ENCODE peak calls at places on chromosome 21, in seven cellular contexts. S, V, Y, F, O, P and R are unnamed samples.

GRCh38 chr21:44682580-44683151 is 703 bp upstream of the KRTAP12-1 start:
- DNase-seq in S (no peak), V (no peak), Y (no peak), F (no peak), O (no peak), P (no peak), R (no peak)

GRCh38 chr21:44428281-44428942 is 26.9 kb upstream of the LRRC3 start:
- DNase-seq in S (no peak), V (peak), Y (peak), F (no peak), O (no peak), P (peak), R (peak)

GRCh38 chr21:17828223-17828622 is 9.1 kb upstream of the C21orf91 start:
- DNase-seq in S (no peak), V (no peak), Y (no peak), F (no peak), O (no peak), P (no peak), R (no peak)

GRCh38 chr21:44424608-44425306 is 30.6 kb upstream of the LRRC3 start:
- DNase-seq in S (no peak), V (no peak), Y (no peak), F (no peak), O (no peak), P (peak), R (peak)

GRCh38 chr21:27513016-27513415 is 546.1 kb upstream of the ADAMTS5 start:
- DNase-seq in S (no peak), V (no peak), Y (no peak), F (no peak), O (no peak), P (no peak), R (no peak)

GRCh38 chr21:45039309-45040113 is 34.9 kb upstream of the ADARB1 start:
- DNase-seq in S (no peak), V (no peak), Y (no peak), F (no peak), O (no peak), P (no peak), R (no peak)

GRCh38 chr21:43287111-43287973 is 118.5 kb downstream of the CRYAA start:
- DNase-seq in S (peak), V (peak), Y (no peak), F (no peak), O (no peak), P (no peak), R (peak)

GRCh38 chr21:25283720-25284119 is 323.6 kb downstream of the MRPL39 start:
- DNase-seq in S (no peak), V (no peak), Y (no peak), F (no peak), O (peak), P (no peak), R (no peak)

DNA sequence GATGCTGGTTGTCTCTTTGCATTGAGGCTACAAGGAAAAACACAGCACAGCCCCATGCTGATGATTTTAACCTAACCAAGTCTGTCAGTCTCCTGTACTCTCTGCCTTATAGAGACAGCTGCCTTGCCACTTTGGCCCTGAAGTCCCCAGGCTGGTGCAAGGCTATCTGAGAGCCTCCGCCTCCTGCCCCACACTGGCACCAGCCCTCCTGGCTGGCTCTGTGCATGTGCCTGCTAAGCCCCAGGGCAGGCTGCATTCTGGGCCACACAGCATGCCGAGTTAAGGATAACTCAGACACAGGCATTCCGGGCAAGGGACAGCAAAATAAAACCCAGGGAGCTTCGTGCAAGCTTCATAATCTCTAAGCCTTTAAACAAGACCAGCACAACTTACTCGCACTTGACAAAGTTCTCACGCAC is 910 bp downstream of the RUNX1 start:
- DNase-seq in S (no peak), V (no peak), Y (no peak), F (no peak), O (no peak), P (no peak), R (peak)
- TF ChIP-seq POLR2A in S (peak), V (no peak), Y (no peak), F (no peak), O (no peak), P (no peak), R (no peak)

DNA sequence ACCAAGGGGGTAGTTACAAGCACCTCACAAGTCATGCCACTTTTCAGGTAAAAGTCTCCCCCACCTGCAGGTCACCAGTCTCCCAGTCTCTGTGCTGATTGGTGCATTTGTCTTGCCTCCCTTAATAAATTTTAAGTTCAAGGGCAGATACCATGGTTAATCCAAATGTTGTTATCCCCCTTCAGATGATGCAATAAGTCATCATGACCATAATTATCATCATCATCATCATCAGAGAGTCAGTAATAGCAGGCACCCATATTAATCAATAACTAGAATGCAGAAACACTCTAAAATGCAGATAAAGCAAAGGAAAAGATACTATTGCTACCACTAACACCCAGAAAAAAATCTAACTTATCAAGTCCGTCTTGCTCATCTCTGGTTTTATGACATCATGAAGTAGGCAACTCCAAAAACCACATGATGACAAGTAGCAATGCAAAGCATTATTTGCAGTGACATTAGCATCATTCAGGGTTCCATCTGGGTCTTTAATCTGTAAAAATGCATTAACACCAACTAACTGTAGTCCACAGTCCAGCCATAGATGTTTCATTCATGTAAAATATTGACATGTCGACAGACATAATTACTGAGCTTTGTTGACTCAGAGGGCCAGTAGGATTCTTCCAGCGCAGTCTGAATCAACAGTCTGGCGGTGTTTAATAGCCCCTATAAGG is 492.0 kb upstream of the RUNX1 start:
- DNase-seq in S (no peak), V (no peak), Y (no peak), F (no peak), O (no peak), P (no peak), R (no peak)
- TF ChIP-seq POLR2AphosphoS5 in S (no peak), V (no peak), Y (no peak), F (no peak), O (no peak), P (no peak), R (no peak)

GRCh38 chr21:34073032-34073748 is at the start of the genes MRPS6 and SLC5A3:
- DNase-seq in S (no peak), V (peak), Y (peak), F (peak), O (peak), P (peak), R (peak)
- TF ChIP-seq POLR2A in S (peak), V (peak), Y (peak), F (peak), O (peak), P (peak), R (peak)

GRCh38 chr21:29073222-29074006 is at the start of gene CCT8:
- DNase-seq in S (peak), V (peak), Y (peak), F (peak), O (peak), P (peak), R (peak)
- TF ChIP-seq POLR2AphosphoS5 in S (peak), V (peak), Y (peak), F (peak), O (peak), P (peak), R (peak)

DNA sequence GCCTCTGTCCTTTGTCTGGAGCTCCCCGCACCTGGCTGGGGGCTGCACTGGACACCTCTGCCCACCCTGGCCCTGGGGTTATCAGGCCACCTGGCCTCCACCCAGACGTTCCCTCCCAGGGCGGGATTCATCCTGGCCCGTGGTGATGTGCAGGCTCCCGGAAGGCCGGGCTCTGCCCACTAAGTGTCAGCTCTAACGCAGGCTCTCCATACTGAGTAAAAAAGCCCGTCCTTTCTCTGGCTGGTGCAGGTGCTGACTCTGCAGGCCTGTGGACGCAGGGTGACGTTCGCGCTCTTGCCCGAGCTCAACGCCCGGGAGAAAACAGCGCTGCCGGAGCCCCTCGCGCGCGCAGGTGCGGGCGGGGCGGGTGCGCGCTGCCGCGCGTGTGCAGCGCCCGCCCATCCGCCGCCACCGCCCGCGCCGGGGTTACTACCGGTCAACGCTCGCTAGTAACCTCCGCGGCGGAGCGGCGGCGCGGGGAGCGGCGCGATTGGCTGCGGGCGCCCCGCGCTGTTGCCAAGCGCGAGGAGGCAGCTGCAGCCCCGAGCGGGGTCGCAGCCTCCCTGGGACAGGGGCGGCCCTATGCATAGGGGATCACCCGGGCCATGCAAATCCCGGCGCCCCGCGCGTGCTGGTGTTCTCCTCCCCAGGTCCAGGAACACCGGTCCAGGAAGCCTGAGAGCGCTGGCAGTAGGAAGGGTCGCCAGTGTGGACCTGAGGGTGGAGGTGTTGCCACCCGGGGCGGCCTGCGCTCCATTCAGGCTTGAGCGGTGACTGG is 15.7 kb downstream of the ABCG1 start:
- DNase-seq in S (no peak), V (peak), Y (no peak), F (peak), O (peak), P (no peak), R (peak)
- TF ChIP-seq POLR2A in S (peak), V (no peak), Y (peak), F (peak), O (no peak), P (no peak), R (no peak)

DNA sequence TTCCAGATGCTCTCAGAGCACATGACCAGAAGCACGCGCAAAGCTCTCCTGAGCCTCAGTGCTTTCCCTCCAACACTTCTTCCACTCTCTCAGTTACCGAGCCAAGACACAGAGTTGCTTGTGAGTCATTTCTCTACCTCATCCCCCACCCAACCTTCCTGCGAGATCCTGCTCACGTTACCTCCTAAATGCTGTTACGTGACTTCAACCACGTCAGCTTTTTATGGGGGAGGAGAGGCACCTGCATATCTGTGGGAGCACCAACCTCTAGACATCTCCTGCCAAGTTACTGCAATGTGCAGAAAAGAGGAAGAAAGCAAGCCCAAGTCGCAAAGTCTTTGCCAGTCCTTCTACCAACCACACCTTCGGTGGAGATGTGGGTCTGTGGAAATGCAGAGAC is 27.2 kb upstream of the ERG start:
- DNase-seq in S (no peak), V (no peak), Y (no peak), F (no peak), O (no peak), P (no peak), R (no peak)
- TF ChIP-seq POLR2AphosphoS5 in S (no peak), V (no peak), Y (no peak), F (no peak), O (no peak), P (no peak), R (no peak)

GRCh38 chr21:14975136-14975905 is 89.5 kb downstream of the NRIP1 start:
- DNase-seq in S (no peak), V (no peak), Y (no peak), F (no peak), O (no peak), P (no peak), R (no peak)
- TF ChIP-seq POLR2A in S (no peak), V (no peak), Y (no peak), F (no peak), O (no peak), P (no peak), R (no peak)

GRCh38 chr21:29296452-29296851 is 2.3 kb upstream of the BACH1 start:
- DNase-seq in S (no peak), V (no peak), Y (no peak), F (no peak), O (no peak), P (no peak), R (no peak)

GRCh38 chr21:29299906-29300546 is 1.3 kb downstream of the BACH1 start:
- DNase-seq in S (peak), V (peak), Y (peak), F (peak), O (peak), P (no peak), R (peak)

GRCh38 chr21:29297483-29298347 is 1.0 kb upstream of the BACH1 start:
- DNase-seq in S (no peak), V (no peak), Y (no peak), F (peak), O (no peak), P (peak), R (no peak)

GRCh38 chr21:29299046-29299905 is 554 bp downstream of the BACH1 start:
- DNase-seq in S (no peak), V (peak), Y (no peak), F (peak), O (peak), P (peak), R (peak)

DNA sequence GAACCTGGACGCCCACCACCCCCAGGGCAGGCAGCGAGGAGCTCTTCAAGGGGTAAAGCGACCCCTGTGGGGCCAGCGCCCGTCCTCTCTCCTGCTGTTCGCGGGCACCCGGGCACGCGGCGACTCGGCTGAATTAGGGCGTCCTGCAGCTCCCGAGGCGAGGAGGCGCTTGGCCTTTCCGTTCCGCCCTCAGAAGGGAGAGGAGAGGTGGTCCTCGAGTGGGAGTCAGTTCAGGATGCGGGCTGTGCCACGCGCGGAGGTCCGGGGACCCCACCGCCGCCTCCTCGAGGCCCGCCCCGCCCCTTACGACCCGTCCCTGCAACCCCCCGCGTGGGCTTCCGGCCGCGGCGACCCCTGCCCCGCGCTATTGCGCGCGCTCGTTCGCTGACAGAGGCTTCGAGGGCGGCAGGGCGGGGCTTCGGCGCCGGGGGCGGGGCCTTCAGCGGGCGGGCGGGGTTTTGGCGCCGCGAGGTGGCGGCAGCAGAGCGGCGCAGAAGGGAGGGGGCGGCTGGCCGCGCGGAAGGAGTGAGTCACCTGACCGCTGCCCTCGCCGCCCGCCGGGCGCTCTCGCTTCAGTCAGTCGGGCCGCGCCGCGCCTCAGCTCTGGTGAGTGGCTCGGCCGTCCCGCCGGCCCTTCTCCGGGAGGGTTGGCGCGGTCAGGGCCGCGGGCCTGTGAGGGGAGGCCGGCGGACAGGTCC is at the start of gene BACH1:
- DNase-seq in S (no peak), V (peak), Y (peak), F (peak), O (peak), P (peak), R (peak)
- TF ChIP-seq POLR2AphosphoS5 in S (peak), V (peak), Y (peak), F (peak), O (peak), P (peak), R (peak)